ENCODE peak calls at places on chromosomes 3 and 15, in ten cellular contexts. S is PC-3, Z is cardiac muscle cell, P is fibroblast of lung, Y is right atrium auricular region, A is lower lobe of right lung, K is pancreas, O is PC-9, L is uterus, R is OCI-LY7. C is an unnamed sample.

GRCh38 chr3:55157736-55158135 is 229.9 kb upstream of the LRTM1 start:
- DNase-seq in Z (no peak), K (no peak), R (no peak), S (peak; percentile 20), A (no peak), P (no peak), Y (no peak), O (no peak), L (no peak), C (no peak)

GRCh38 chr3:175009294-175009693 is 150.2 kb downstream of the NAALADL2 start:
- DNase-seq in O (no peak), Z (no peak), P (no peak), L (no peak), Y (no peak), K (no peak), S (no peak), A (no peak), R (no peak), C (no peak)

GRCh38 chr3:49839193-49839809 is 17.1 kb downstream of the TRAIP start:
- DNase-seq in R (peak; percentile 85), Z (peak; percentile 89), Y (peak; percentile 82), S (peak; percentile 83), O (no peak), P (peak; percentile 85), K (peak; percentile 59), L (peak; percentile 86), A (peak; percentile 84), C (peak; percentile 66)

GRCh38 chr3:8621872-8622271 is 22.7 kb downstream of the SSUH2 start:
- DNase-seq in Y (peak; percentile 81), O (no peak), A (no peak), Z (peak; percentile 93), P (peak; percentile 94), S (peak; percentile 14), L (peak; percentile 41), R (no peak), K (no peak), C (peak; percentile 83)

GRCh38 chr3:29649815-29650547 is 369.1 kb downstream of the RBMS3 start:
- DNase-seq in A (peak; percentile 49), L (no peak), R (no peak), K (no peak), O (no peak), Y (no peak), P (peak; percentile 17), Z (peak; percentile 38), S (peak; percentile 59), C (peak; percentile 75)

GRCh38 chr3:156892701-156893100 is 66.5 kb downstream of the LEKR1 start:
- DNase-seq in A (no peak), P (no peak), L (no peak), Z (peak; percentile 25), O (peak; percentile 88), S (peak; percentile 97), K (no peak), Y (no peak), R (no peak), C (no peak)

GRCh38 chr3:46184469-46184868 is 23.6 kb downstream of the CCR1 start:
- DNase-seq in O (peak; percentile 59), A (no peak), Y (no peak), Z (peak; percentile 51), S (peak; percentile 76), P (peak; percentile 70), L (no peak), K (no peak), R (no peak), C (peak; percentile 64)

GRCh38 chr3:188437921-188438320 is 284.0 kb downstream of the LPP start:
- DNase-seq in L (no peak), S (peak; percentile 61), R (no peak), O (no peak), Y (no peak), P (no peak), K (no peak), A (no peak), Z (no peak), C (no peak)

GRCh38 chr3:151305081-151305777 is 11.4 kb downstream of the GPR87 start:
- DNase-seq in Z (peak; percentile 98), A (peak; percentile 61), Y (no peak), L (peak; percentile 38), R (no peak), K (peak; percentile 3), S (peak; percentile 98), O (peak; percentile 99), P (peak; percentile 97), C (peak; percentile 95)

GRCh38 chr3:41223691-41224090 is 24.4 kb downstream of the CTNNB1 start:
- DNase-seq in R (no peak), S (no peak), O (no peak), K (no peak), P (no peak), Z (no peak), Y (no peak), L (no peak), A (no peak), C (no peak)

GRCh38 chr3:41221278-41221677 is 22.0 kb downstream of the CTNNB1 start:
- DNase-seq in P (no peak), R (no peak), K (no peak), A (no peak), Z (no peak), Y (no peak), S (no peak), L (no peak), O (no peak), C (no peak)

GRCh38 chr3:41223078-41223477 is 23.8 kb downstream of the CTNNB1 start:
- DNase-seq in K (no peak), Z (no peak), L (no peak), Y (no peak), R (no peak), O (no peak), S (no peak), P (no peak), A (no peak), C (no peak)

GRCh38 chr3:41222012-41222411 is 22.7 kb downstream of the CTNNB1 start:
- DNase-seq in Z (no peak), O (no peak), A (no peak), K (no peak), S (no peak), L (no peak), Y (no peak), P (no peak), R (no peak), C (no peak)

DNA sequence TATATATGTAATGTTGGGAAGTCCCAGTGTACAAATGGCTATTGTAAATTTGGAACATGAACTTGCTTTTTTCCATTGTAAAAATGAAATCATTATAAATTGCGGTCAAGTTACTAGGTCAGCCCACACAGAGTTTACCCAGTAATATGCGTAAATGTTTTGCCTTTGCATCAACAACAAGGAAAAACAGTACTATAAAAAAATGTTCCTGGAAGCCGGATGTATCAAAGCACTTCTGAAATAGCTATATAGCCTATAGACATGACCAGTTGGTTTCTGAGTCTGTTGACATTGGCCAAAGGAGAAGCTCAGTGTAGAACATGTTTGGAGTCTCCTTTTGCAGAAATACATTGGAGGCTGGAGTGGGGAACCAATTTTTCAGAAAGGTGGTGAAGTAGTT is 23.2 kb downstream of the CTNNB1 start:
- DNase-seq in R (no peak), Z (peak; percentile 30), Y (no peak), O (no peak), P (peak; percentile 64), L (no peak), S (no peak), K (no peak), A (no peak), C (no peak)
- H3K27ac ChIP-seq in R (no peak overlapping the region), Z (no peak overlapping the region), Y (no peak overlapping the region), O (no peak overlapping the region), P (no peak overlapping the region), L (no peak overlapping the region), S (no peak overlapping the region), K (no peak overlapping the region), A (no peak overlapping the region), C (no peak overlapping the region)

GRCh38 chr15:59739557-59740186 is 50.6 kb upstream of the BNIP2 start:
- DNase-seq in Z (no peak), Y (no peak), A (no peak), P (no peak), O (no peak), R (no peak), S (no peak), K (no peak), L (no peak), C (no peak)

GRCh38 chr15:59736181-59736580 is 47.1 kb upstream of the BNIP2 start:
- DNase-seq in P (no peak), L (no peak), S (no peak), K (no peak), A (no peak), Y (no peak), R (no peak), Z (no peak), O (no peak), C (no peak)

GRCh38 chr15:59738676-59739075 is 49.6 kb upstream of the BNIP2 start:
- DNase-seq in S (peak; percentile 4), R (no peak), A (no peak), Y (no peak), L (no peak), K (no peak), Z (no peak), P (no peak), O (no peak), C (no peak)

GRCh38 chr15:59746777-59747176 is 57.7 kb upstream of the BNIP2 start:
- DNase-seq in P (no peak), R (peak; percentile 19), A (no peak), O (no peak), S (no peak), Z (no peak), L (no peak), Y (no peak), K (no peak), C (no peak)

GRCh38 chr15:59741274-59741906 is 52.3 kb upstream of the BNIP2 start:
- DNase-seq in O (no peak), K (no peak), Y (no peak), S (peak; percentile 44), Z (peak; percentile 24), P (peak; percentile 6), L (no peak), A (no peak), R (no peak), C (peak; percentile 4)
- TF ChIP-seq CTCF in O (peak; percentile 35), K (no peak), Y (no peak), S (peak; percentile 44), Z (no peak), P (no peak), L (no peak), A (no peak), R (peak; percentile 53), C (peak; percentile 51)

DNA sequence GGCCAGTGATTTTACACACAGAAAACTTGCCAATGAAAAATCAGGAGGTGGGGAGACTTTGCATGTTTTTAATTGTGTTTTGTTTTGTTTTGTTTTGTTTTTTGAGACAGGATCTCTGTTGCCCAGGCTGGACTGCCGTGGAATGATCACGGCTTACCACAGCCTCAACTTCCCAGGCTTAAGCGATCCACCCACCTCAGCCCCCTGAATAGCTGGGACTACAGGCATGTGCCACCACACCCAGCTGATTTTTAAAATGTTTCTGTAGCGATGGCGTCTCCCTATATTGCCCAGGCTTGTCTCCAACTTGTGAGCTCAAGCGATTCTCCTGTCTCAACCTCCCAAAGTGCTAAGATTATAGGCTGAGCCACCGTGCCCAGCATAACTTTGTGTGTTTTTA is 46.0 kb downstream of the MEIS2 start:
- DNase-seq in L (no peak), R (no peak), Z (no peak), A (no peak), O (no peak), K (no peak), Y (no peak), P (no peak), S (no peak), C (no peak)
- H3K36me3 ChIP-seq in L (no peaks in the 10 kb centered on the region), R (peaks cover 4% of the 10 kb centered on the region), Z (peaks cover 59% of the 10 kb centered on the region), A (no peaks in the 10 kb centered on the region), O (peaks cover 4% of the 10 kb centered on the region), K (no peaks in the 10 kb centered on the region), Y (no peaks in the 10 kb centered on the region), P (no peaks in the 10 kb centered on the region), S (no peaks in the 10 kb centered on the region), C (no peaks in the 10 kb centered on the region)

GRCh38 chr3:131142580-131142979 is 115.9 kb downstream of the NEK11 start:
- DNase-seq in P (peak; percentile 4), O (no peak), R (no peak), L (no peak), A (no peak), K (no peak), Z (peak; percentile 25), Y (no peak), S (peak; percentile 35), C (no peak)
- H3K27ac ChIP-seq in P (no peak overlapping the region), O (no peak overlapping the region), R (no peak overlapping the region), L (no peak overlapping the region), A (no peak overlapping the region), K (no peak overlapping the region), Z (no peak overlapping the region), Y (no peak overlapping the region), S (no peak overlapping the region), C (no peak overlapping the region)

C was measured in brain microvascular endothelial cell.